ENCODE peak calls at places on chromosomes 13 and 19, in five cellular contexts. A is NCI-H460, E is hypothalamus, C is NAMALWA, Z is GM13977. Y is an unnamed sample.

GRCh38 chr19:47102561-47103135 is 10.9 kb downstream of the ZC3H4 start:
- DNase-seq in A (no peak), Z (no peak), E (no peak), C (no peak), Y (no peak)

GRCh38 chr19:14369399-14370168 is 11.7 kb upstream of the ADGRE5 start:
- DNase-seq in A (no peak), C (peak; percentile 55), E (no peak), Z (peak; percentile 42), Y (peak; percentile 44)

GRCh38 chr13:110017379-110017778 is 231.0 kb upstream of the IRS2 start:
- DNase-seq in C (no peak), Z (no peak), A (peak; percentile 35), E (no peak), Y (no peak)

GRCh38 chr19:43586346-43586745 is 9.6 kb downstream of the IRGQ start:
- DNase-seq in Z (no peak), E (no peak), C (no peak), A (no peak), Y (no peak)

GRCh38 chr13:47945738-47946137 is 55.3 kb downstream of the SUCLA2 start:
- DNase-seq in Z (no peak), C (no peak), E (no peak), A (peak; percentile 54), Y (no peak)

GRCh38 chr19:41409288-41409687 is 11.7 kb downstream of the BCKDHA start:
- DNase-seq in A (no peak), E (no peak), Z (no peak), C (no peak), Y (no peak)

GRCh38 chr19:35995655-35995993 is 636 bp downstream of the SDHAF1 start:
- DNase-seq in Z (peak; percentile 79), A (no peak), E (no peak), C (peak; percentile 73), Y (peak; percentile 78)

GRCh38 chr13:41456768-41457588 is at the start of gene RGCC:
- DNase-seq in A (peak; percentile 37), E (peak; percentile 32), Z (peak; percentile 91), C (peak; percentile 70), Y (peak; percentile 91)

GRCh38 chr19:55537741-55538111 is 793 bp upstream of the SBK2 start:
- DNase-seq in E (no peak), C (no peak), Z (no peak), A (no peak), Y (no peak)